ENCODE peak calls at places on chromosomes 11 and 22, in four cellular contexts. One of them, this sample, is unnamed.

GRCh38 chr11:108672113-108672512 is 7.2 kb downstream of the DDX10 start:
- ATAC-seq in psoas muscle: no peak
- ATAC-seq in Right ventricle myocardium superior: peak
- ATAC-seq in left lung: peak
- ATAC-seq in this sample: peak

GRCh38 chr22:46967445-46968358 is 205.3 kb downstream of the TBC1D22A start:
- ATAC-seq in Right ventricle myocardium superior: no peak
- ATAC-seq in psoas muscle: no peak
- ATAC-seq in left lung: no peak
- ATAC-seq in this sample: no peak

GRCh38 chr11:69892986-69893555 is 73.9 kb upstream of the FGF3 start:
- ATAC-seq in Right ventricle myocardium superior: peak
- ATAC-seq in left lung: no peak
- ATAC-seq in psoas muscle: no peak
- ATAC-seq in this sample: no peak

GRCh38 chr11:113338730-113339129 is 24.3 kb downstream of the TTC12 start:
- ATAC-seq in Right ventricle myocardium superior: no peak
- ATAC-seq in psoas muscle: no peak
- ATAC-seq in left lung: no peak
- ATAC-seq in this sample: no peak

GRCh38 chr11:44319552-44320288 is 9.8 kb upstream of the ALX4 start:
- ATAC-seq in Right ventricle myocardium superior: no peak
- ATAC-seq in psoas muscle: no peak
- ATAC-seq in left lung: no peak
- ATAC-seq in this sample: no peak

GRCh38 chr11:95254139-95254704 is 23.2 kb upstream of the SESN3 start:
- ATAC-seq in Right ventricle myocardium superior: peak
- ATAC-seq in psoas muscle: peak
- ATAC-seq in left lung: peak
- ATAC-seq in this sample: peak

GRCh38 chr11:84249344-84250135 is 963.4 kb upstream of the CCDC90B start:
- ATAC-seq in left lung: peak
- ATAC-seq in Right ventricle myocardium superior: no peak
- ATAC-seq in psoas muscle: no peak
- ATAC-seq in this sample: no peak

GRCh38 chr22:48320671-48321515 is 1506.8 kb downstream of the BRD1 start:
- ATAC-seq in left lung: no peak
- ATAC-seq in psoas muscle: no peak
- ATAC-seq in Right ventricle myocardium superior: no peak
- ATAC-seq in this sample: no peak

GRCh38 chr22:11613898-11614755 is 3913.9 kb upstream of the OR11H1 start:
- ATAC-seq in Right ventricle myocardium superior: no peak
- ATAC-seq in left lung: no peak
- ATAC-seq in psoas muscle: no peak
- ATAC-seq in this sample: no peak

GRCh38 chr22:29755889-29756288 is 10.9 kb downstream of the ZMAT5 start:
- ATAC-seq in left lung: no peak
- ATAC-seq in psoas muscle: peak
- ATAC-seq in Right ventricle myocardium superior: peak
- ATAC-seq in this sample: no peak

GRCh38 chr11:3638513-3638912 is 3.3 kb downstream of the ART5 start:
- ATAC-seq in left lung: no peak
- ATAC-seq in Right ventricle myocardium superior: no peak
- ATAC-seq in psoas muscle: no peak
- ATAC-seq in this sample: no peak

GRCh38 chr11:20363149-20363499 is 390 bp upstream of the HTATIP2 start:
- ATAC-seq in Right ventricle myocardium superior: no peak
- ATAC-seq in psoas muscle: no peak
- ATAC-seq in left lung: no peak
- ATAC-seq in this sample: no peak

GRCh38 chr11:109522116-109522755 is 100.2 kb downstream of the C11orf87 start:
- ATAC-seq in Right ventricle myocardium superior: no peak
- ATAC-seq in psoas muscle: no peak
- ATAC-seq in left lung: no peak
- ATAC-seq in this sample: no peak

GRCh38 chr22:36833073-36833472 is 16.2 kb upstream of the PVALB start:
- ATAC-seq in Right ventricle myocardium superior: no peak
- ATAC-seq in left lung: no peak
- ATAC-seq in psoas muscle: no peak
- ATAC-seq in this sample: no peak

GRCh38 chr11:67316882-67317364 is 13.6 kb downstream of the SSH3 start:
- ATAC-seq in Right ventricle myocardium superior: peak
- ATAC-seq in psoas muscle: peak
- ATAC-seq in left lung: peak
- ATAC-seq in this sample: peak

GRCh38 chr22:32473388-32473952 is 1.1 kb upstream of the FBXO7 start:
- ATAC-seq in psoas muscle: no peak
- ATAC-seq in Right ventricle myocardium superior: no peak
- ATAC-seq in left lung: peak
- ATAC-seq in this sample: peak

GRCh38 chr11:65378208-65378927 is 4.1 kb downstream of the SLC25A45 start:
- ATAC-seq in psoas muscle: no peak
- ATAC-seq in left lung: no peak
- ATAC-seq in Right ventricle myocardium superior: no peak
- ATAC-seq in this sample: no peak

GRCh38 chr11:32311351-32312077 is 123.8 kb downstream of the WT1 start:
- ATAC-seq in psoas muscle: no peak
- ATAC-seq in left lung: no peak
- ATAC-seq in Right ventricle myocardium superior: no peak
- ATAC-seq in this sample: no peak

GRCh38 chr22:20174785-20175596 is 24.1 kb upstream of the CCDC188 start:
- ATAC-seq in psoas muscle: no peak
- ATAC-seq in left lung: peak
- ATAC-seq in Right ventricle myocardium superior: peak
- ATAC-seq in this sample: peak

GRCh38 chr22:36546092-36546804 is 17.3 kb upstream of the EIF3D start:
- ATAC-seq in left lung: peak
- ATAC-seq in Right ventricle myocardium superior: peak
- ATAC-seq in psoas muscle: peak
- ATAC-seq in this sample: peak

GRCh38 chr22:43078522-43078921 is 10.7 kb downstream of the TTLL1 start:
- ATAC-seq in psoas muscle: no peak
- ATAC-seq in left lung: no peak
- ATAC-seq in Right ventricle myocardium superior: no peak
- ATAC-seq in this sample: no peak

GRCh38 chr22:37854946-37855345 is 5.7 kb downstream of the EIF3L start:
- ATAC-seq in left lung: peak
- ATAC-seq in psoas muscle: no peak
- ATAC-seq in Right ventricle myocardium superior: no peak
- ATAC-seq in this sample: no peak